ENCODE peak calls at places on chromosomes 3 and 15, in five cellular contexts. P is GM20000; I is CD8-positive, alpha-beta T cell; M is H9; R is GM06990. C is an unnamed sample.

GRCh38 chr3:178699810-178700209 is 163.6 kb downstream of the KCNMB2 start:
- DNase-seq in P (no peak), M (no peak), R (no peak), I (no peak), C (no peak)

GRCh38 chr15:88476635-88477038 is 9.1 kb downstream of the MRPS11 start:
- DNase-seq in I (no peak), M (peak), P (peak), R (no peak), C (peak)

GRCh38 chr3:99637041-99637380 is 1.4 kb upstream of the COL8A1 start:
- DNase-seq in P (no peak), R (no peak), M (no peak), I (no peak), C (no peak)

GRCh38 chr3:20846792-20847191 is 660.8 kb upstream of the SGO1 start:
- DNase-seq in I (no peak), R (no peak), P (no peak), M (no peak), C (no peak)

GRCh38 chr3:134449951-134450350 is 35.8 kb downstream of the ANAPC13 start:
- DNase-seq in M (no peak), P (no peak), R (no peak), I (no peak), C (no peak)

GRCh38 chr3:172170841-172171240 is 131.5 kb downstream of the FNDC3B start:
- DNase-seq in R (no peak), I (no peak), P (no peak), M (no peak), C (no peak)

GRCh38 chr3:107718547-107718946 is 195.8 kb downstream of the BBX start:
- DNase-seq in R (no peak), P (no peak), M (no peak), I (no peak), C (no peak)

GRCh38 chr3:145557405-145557804 is 603.6 kb downstream of the PLOD2 start:
- DNase-seq in I (no peak), M (no peak), P (no peak), R (no peak), C (no peak)

GRCh38 chr3:80190051-80190450 is 422.3 kb upstream of the ROBO1 start:
- DNase-seq in I (no peak), R (no peak), P (no peak), M (no peak), C (no peak)

GRCh38 chr3:108132727-108133373 is 42.0 kb upstream of the CD47 start:
- DNase-seq in M (no peak), I (no peak), R (no peak), P (no peak), C (no peak)

GRCh38 chr3:11582123-11582968 is 61.4 kb downstream of the VGLL4 start:
- DNase-seq in M (peak), P (no peak), I (no peak), R (no peak), C (no peak)

GRCh38 chr15:63370764-63371163 is 10.9 kb downstream of the CA12 start:
- DNase-seq in I (no peak), M (no peak), P (no peak), R (no peak), C (no peak)

GRCh38 chr15:67146875-67147381 is 81.5 kb downstream of the SMAD3 start:
- DNase-seq in I (no peak), M (no peak), P (no peak), R (no peak), C (no peak)

GRCh38 chr3:103308921-103309320 is 874.1 kb downstream of the ZPLD1 start:
- DNase-seq in M (peak), I (no peak), P (no peak), R (no peak), C (no peak)

GRCh38 chr3:195133462-195133861 is 137.5 kb downstream of the XXYLT1 start:
- DNase-seq in M (no peak), I (no peak), R (peak), P (no peak), C (peak)

GRCh38 chr3:103169289-103169688 is 734.5 kb downstream of the ZPLD1 start:
- DNase-seq in I (no peak), R (no peak), P (no peak), M (no peak), C (no peak)

DNA sequence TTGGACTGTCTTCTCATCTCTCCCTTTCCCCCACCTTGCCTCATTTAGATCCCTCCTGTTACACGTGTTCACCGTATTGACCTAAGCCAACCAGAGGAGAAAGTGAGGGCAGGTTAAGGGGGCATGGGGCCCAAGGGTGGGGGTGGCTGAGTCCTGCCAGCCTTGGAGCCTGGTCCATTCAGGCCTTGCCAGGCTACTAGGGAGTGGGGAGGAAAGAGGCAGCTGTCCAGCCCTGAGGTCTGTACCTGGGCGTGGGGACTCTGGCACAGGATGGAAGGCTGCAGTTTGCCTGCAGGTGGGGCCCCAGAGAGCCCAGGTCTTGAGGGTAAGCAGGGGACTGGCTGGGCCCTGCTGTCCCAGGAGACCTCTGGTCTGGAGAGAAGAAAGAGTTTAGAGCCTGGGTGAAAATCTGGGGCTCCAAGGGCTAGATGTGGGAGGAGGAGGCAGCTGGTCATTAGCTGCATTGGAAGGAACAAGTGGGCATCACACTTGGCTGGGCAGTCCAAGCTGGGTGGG is 108.3 kb downstream of the OXNAD1 start:
- DNase-seq in I (no peak), P (no peak), M (no peak), R (peak), C (no peak)
- TF ChIP-seq CTCF in I (no peak), P (no peak), M (no peak), R (peak), C (no peak)

DNA sequence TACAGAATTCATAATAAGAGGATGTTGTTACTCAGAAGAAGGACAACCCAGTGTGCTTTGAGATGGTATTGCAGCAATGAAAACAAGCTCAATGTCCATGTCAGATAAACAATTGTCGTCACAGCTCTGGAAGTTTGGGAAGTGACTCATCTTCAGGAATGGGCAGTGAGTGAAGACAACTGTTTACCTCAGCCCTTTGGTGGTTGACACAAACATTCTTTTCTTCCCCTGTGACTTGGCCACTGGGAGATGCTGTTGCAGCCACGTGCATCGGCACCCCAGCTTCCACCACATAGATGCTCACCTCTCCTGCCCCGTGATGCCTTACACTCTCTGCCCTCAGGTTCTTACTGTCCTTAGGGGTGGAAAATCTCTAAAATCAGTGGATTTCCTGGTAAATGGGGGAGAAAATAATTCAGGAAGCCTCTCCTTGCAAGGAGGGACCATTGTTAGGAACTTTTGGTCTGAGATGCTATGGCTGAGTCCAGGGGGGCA is 114.1 kb upstream of the GALNT15 start:
- DNase-seq in P (no peak), R (no peak), I (no peak), M (peak), C (no peak)
- TF ChIP-seq CTCF in P (no peak), R (no peak), I (no peak), M (peak), C (no peak)

GRCh38 chr15:84748274-84749110 is at the start of gene ZNF592:
- DNase-seq in I (peak), P (peak), M (peak), R (peak), C (peak)
- TF ChIP-seq CTCF in I (no peak), P (no peak), M (no peak), R (no peak), C (no peak)

GRCh38 chr15:70347321-70347720 is 249.6 kb upstream of the TLE3 start:
- DNase-seq in M (no peak), P (no peak), I (peak), R (no peak), C (no peak)

GRCh38 chr15:70343961-70344360 is 246.2 kb upstream of the TLE3 start:
- DNase-seq in P (no peak), I (peak), R (no peak), M (no peak), C (no peak)

GRCh38 chr15:70344666-70345065 is 246.9 kb upstream of the TLE3 start:
- DNase-seq in R (no peak), I (peak), M (no peak), P (no peak), C (no peak)

GRCh38 chr15:70347766-70348558 is 250.2 kb upstream of the TLE3 start:
- DNase-seq in P (no peak), R (no peak), I (no peak), M (no peak), C (no peak)

GRCh38 chr15:70345251-70346019 is 247.7 kb upstream of the TLE3 start:
- DNase-seq in P (no peak), I (peak), M (no peak), R (no peak), C (no peak)
- TF ChIP-seq CTCF in P (no peak), I (no peak), M (no peak), R (no peak), C (no peak)

DNA sequence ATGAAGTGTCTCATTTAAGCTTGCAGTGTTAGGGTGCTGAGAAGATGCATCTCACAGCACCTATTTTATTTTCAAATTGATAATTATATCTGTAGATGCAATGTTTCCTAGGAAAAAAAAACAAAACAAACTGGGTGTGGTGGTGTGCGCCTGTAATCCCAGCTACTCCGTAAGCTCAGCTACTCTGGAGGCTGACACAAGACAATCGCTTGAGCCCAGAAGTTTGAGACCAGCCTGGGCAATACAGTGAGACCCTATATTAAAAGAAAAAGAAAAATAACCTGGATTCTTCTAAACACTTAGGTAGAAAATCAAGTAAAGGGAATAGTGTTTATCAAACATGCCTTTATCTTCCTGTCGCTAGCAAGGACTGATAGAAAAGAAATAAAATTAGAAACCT is 1.9 kb downstream of the MINDY2 start:
- DNase-seq in I (no peak), P (no peak), M (no peak), R (no peak), C (no peak)
- TF ChIP-seq CTCF in I (no peak), P (no peak), M (no peak), R (no peak), C (no peak)

GRCh38 chr3:156725706-156726105 is 51.3 kb downstream of the TIPARP start:
- DNase-seq in I (no peak), P (no peak), R (no peak), M (no peak), C (no peak)
- TF ChIP-seq CTCF in I (no peak), P (no peak), R (no peak), M (no peak), C (no peak)

GRCh38 chr3:13723676-13724207 is 156.1 kb downstream of the WNT7A start:
- DNase-seq in M (no peak), P (no peak), I (no peak), R (no peak), C (no peak)
- TF ChIP-seq CTCF in M (no peak), P (no peak), I (no peak), R (no peak), C (no peak)

GRCh38 chr15:48937886-48938285 is 25.8 kb downstream of the SHC4 start:
- DNase-seq in R (no peak), M (no peak), P (no peak), I (no peak), C (no peak)

GRCh38 chr15:48939686-48940085 is 24.0 kb downstream of the SHC4 start:
- DNase-seq in M (no peak), R (no peak), I (no peak), P (no peak), C (no peak)

GRCh38 chr15:48940508-48940907 is 23.2 kb downstream of the SHC4 start:
- DNase-seq in R (peak), P (peak), M (no peak), I (no peak), C (peak)

GRCh38 chr15:48935236-48935635 is 28.5 kb downstream of the SHC4 start:
- DNase-seq in M (no peak), I (no peak), R (no peak), P (no peak), C (no peak)

GRCh38 chr15:48936666-48937065 is 27.1 kb downstream of the SHC4 start:
- DNase-seq in P (no peak), I (no peak), M (no peak), R (no peak), C (no peak)
- TF ChIP-seq CTCF in P (no peak), I (no peak), M (no peak), R (no peak), C (no peak)

DNA sequence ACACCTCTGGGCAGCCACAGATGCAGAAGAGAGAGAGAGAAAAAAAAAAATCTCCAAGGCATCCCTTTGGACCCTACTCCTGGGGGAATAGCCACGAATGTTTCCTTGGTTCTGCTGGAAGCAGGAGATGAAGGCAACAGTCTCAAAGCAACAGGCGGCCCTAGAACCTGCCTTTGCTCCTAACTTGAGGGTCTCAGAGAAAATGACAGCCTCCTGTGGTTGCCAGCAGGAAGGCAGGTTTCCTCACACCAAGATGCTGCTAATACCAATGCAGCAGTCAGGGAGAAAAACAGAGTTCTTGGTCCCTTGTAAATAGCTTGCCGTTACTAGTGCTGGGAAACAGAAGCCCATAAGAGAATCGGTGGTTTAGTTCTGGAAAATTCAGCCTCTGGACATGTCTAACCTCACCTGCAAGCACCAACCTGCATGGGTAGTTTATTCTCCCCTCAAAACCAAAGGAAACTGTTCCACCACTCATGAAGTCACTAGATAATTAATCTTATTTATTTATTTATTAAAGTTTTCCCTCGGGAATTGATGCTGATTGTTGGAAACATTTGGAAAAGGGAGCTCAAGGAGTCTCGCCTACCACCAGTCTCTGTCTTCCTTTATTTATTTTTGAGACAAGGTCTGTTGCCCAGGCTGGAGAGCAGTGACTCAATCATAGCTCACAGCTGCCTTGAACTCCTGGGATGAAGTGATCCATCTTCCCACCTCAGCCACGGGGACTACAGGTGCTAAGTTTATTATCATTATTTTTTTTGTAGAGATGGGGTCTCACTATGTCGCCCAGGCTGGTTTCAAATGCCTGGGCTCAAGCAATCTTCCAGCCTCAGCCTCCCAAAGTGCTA is 872 bp upstream of the FRMD4B start:
- DNase-seq in I (no peak), M (no peak), P (no peak), R (no peak), C (no peak)
- TF ChIP-seq CTCF in I (no peak), M (no peak), P (no peak), R (no peak), C (no peak)

GRCh38 chr3:136070953-136071949 is 105.7 kb downstream of the PPP2R3A start:
- DNase-seq in R (no peak), I (no peak), P (no peak), M (no peak), C (no peak)
- TF ChIP-seq CTCF in R (peak), I (no peak), P (no peak), M (no peak), C (no peak)

C was measured in GM10248.